ENCODE peak calls at places on chromosomes 16 and 17, in seven cellular contexts. H is effector memory CD4-positive, alpha-beta T cell; B is GDM1; X is IMR-90; G is activated naive CD4-positive, alpha-beta T cell; O is stimulated activated naive CD8-positive, alpha-beta T cell treated with anti-CD3 and anti-CD28 coated beads, Interleukin-15, Interleukin-2, amounts not matched to agents 100 U/mL and 50 U/mL, for 24 hours; Z is DMS79. T is an unnamed sample.

GRCh38 chr16:11291021-11291716 is 10.0 kb upstream of the PRM1 start:
- DNase-seq in Z (no peak), H (no peak), G (no peak), B (no peak), X (no peak), O (no peak), T (no peak)

GRCh38 chr17:28985950-28986713 is 19.7 kb downstream of the SEZ6 start:
- DNase-seq in B (no peak), X (no peak), Z (no peak), G (no peak), O (no peak), H (no peak), T (no peak)

GRCh38 chr16:17296412-17296811 is 174.3 kb downstream of the XYLT1 start:
- DNase-seq in X (no peak), Z (no peak), B (no peak), H (no peak), G (no peak), O (no peak), T (no peak)

GRCh38 chr16:55035956-55036355 is 105.3 kb downstream of the IRX5 start:
- DNase-seq in O (no peak), Z (no peak), X (peak), B (no peak), H (no peak), G (no peak), T (no peak)

GRCh38 chr16:7137560-7138330 is 194.9 kb upstream of the RBFOX1 start:
- DNase-seq in Z (no peak), H (no peak), X (no peak), O (no peak), G (no peak), B (no peak), T (no peak)

GRCh38 chr17:83062818-83063671 is 16.4 kb upstream of the METRNL start:
- DNase-seq in O (peak), B (no peak), H (no peak), G (no peak), X (no peak), Z (no peak), T (peak)

GRCh38 chr16:77781091-77781490 is 7.3 kb upstream of the VAT1L start:
- DNase-seq in X (peak), Z (no peak), G (no peak), O (no peak), B (no peak), H (no peak), T (no peak)

GRCh38 chr16:19085679-19086200 is 18.3 kb downstream of the COQ7 start:
- DNase-seq in X (no peak), G (no peak), B (no peak), O (no peak), H (no peak), Z (no peak), T (no peak)

GRCh38 chr17:64615025-64615677 is 47.0 kb downstream of the SMURF2 start:
- DNase-seq in G (no peak), Z (no peak), O (no peak), H (no peak), X (peak), B (no peak), T (no peak)

GRCh38 chr17:60325730-60326524 is 66.0 kb downstream of the USP32 start:
- DNase-seq in O (no peak), Z (no peak), B (no peak), G (no peak), H (no peak), X (no peak), T (no peak)

GRCh38 chr17:8057691-8058114 is 18.8 kb downstream of the ALOX15B start:
- DNase-seq in O (peak), X (peak), B (peak), H (no peak), G (no peak), Z (peak), T (peak)

GRCh38 chr16:30953511-30954124 is 3.9 kb upstream of the SETD1A start:
- DNase-seq in B (peak), G (no peak), O (peak), H (peak), X (peak), Z (no peak), T (peak)

GRCh38 chr16:11546522-11547485 is 39.9 kb downstream of the LITAF start:
- DNase-seq in B (no peak), Z (no peak), X (peak), O (no peak), H (no peak), G (no peak), T (no peak)

GRCh38 chr17:73532441-73532901 is 111.8 kb downstream of the SDK2 start:
- DNase-seq in X (no peak), B (no peak), O (no peak), G (no peak), Z (no peak), H (no peak), T (no peak)

GRCh38 chr17:57567278-57567677 is 177.8 kb downstream of the CCDC182 start:
- DNase-seq in B (no peak), X (no peak), G (no peak), H (no peak), O (no peak), Z (peak), T (no peak)

GRCh38 chr16:5906351-5906750 is 808.8 kb upstream of the EEF2KMT start:
- DNase-seq in X (no peak), H (no peak), B (no peak), Z (no peak), G (no peak), O (no peak), T (no peak)

GRCh38 chr17:55089955-55090573 is 121.5 kb downstream of the STXBP4 start:
- DNase-seq in H (peak), Z (no peak), O (peak), X (peak), G (no peak), B (peak), T (no peak)

GRCh38 chr16:10180771-10181163 is 1.5 kb downstream of the GRIN2A start:
- DNase-seq in H (no peak), G (no peak), X (no peak), O (peak), Z (no peak), B (no peak), T (peak)

GRCh38 chr17:28381141-28381825 is 9.8 kb downstream of the SARM1 start:
- DNase-seq in H (no peak), G (no peak), B (no peak), Z (no peak), X (no peak), O (peak), T (no peak)

GRCh38 chr17:49035470-49036269 is 38.5 kb downstream of the IGF2BP1 start:
- DNase-seq in X (peak), H (no peak), B (peak), G (no peak), Z (no peak), O (peak), T (no peak)